ENCODE peak calls at places on chromosome 19, in nine cellular contexts. G is erythroblast, D is sigmoid colon, B is breast epithelium, J is uterus, M is IMR-90, A is GM12891, U is tibial nerve, O is upper lobe of left lung. F is an unnamed sample.

GRCh38 chr19:8526345-8527062 is 12.5 kb upstream of the ZNF414 start:
- DNase-seq in G (no peak), D (peak), B (peak), J (peak), M (peak), A (no peak), U (peak), O (peak), F (no peak)

GRCh38 chr19:39502640-39503417 is 4.1 kb downstream of the DLL3 start:
- DNase-seq in G (peak), D (no peak), B (no peak), J (no peak), M (peak), A (peak), U (no peak), O (peak), F (peak)

GRCh38 chr19:32130241-32130753 is 215.1 kb upstream of the ZNF507 start:
- DNase-seq in G (no peak), D (no peak), B (no peak), J (peak), M (no peak), A (no peak), U (no peak), O (no peak), F (no peak)

GRCh38 chr19:38250428-38250820 is 5.8 kb downstream of the PPP1R14A start:
- DNase-seq in G (no peak), D (no peak), B (no peak), J (no peak), M (no peak), A (no peak), U (no peak), O (no peak), F (no peak)

GRCh38 chr19:43362179-43362578 is 8.7 kb downstream of the CD177 start:
- DNase-seq in G (no peak), D (no peak), B (no peak), J (no peak), M (peak), A (no peak), U (peak), O (no peak), F (no peak)

GRCh38 chr19:5314012-5314906 is 26.4 kb downstream of the PTPRS start:
- DNase-seq in G (no peak), D (no peak), B (no peak), J (no peak), M (peak), A (no peak), U (no peak), O (no peak), F (no peak)

GRCh38 chr19:48813123-48813911 is 2.5 kb upstream of the BCAT2 start:
- DNase-seq in G (no peak), D (no peak), B (no peak), J (no peak), M (no peak), A (no peak), U (no peak), O (no peak), F (no peak)

GRCh38 chr19:49361438-49362047 is 673 bp downstream of the TEAD2 start:
- DNase-seq in G (no peak), D (peak), B (peak), J (peak), M (peak), A (no peak), U (peak), O (peak), F (no peak)

GRCh38 chr19:10961073-10961762 is 388 bp downstream of the SMARCA4 start:
- DNase-seq in G (peak), D (peak), B (peak), J (peak), M (no peak), A (no peak), U (peak), O (peak), F (no peak)

GRCh38 chr19:43984687-43985000 is 656 bp downstream of the ZNF155 start:
- DNase-seq in G (no peak), D (no peak), B (no peak), J (no peak), M (no peak), A (no peak), U (no peak), O (no peak), F (peak)

GRCh38 chr19:10871711-10872550 is 578 bp downstream of the CARM1 start:
- DNase-seq in G (peak), D (peak), B (peak), J (peak), M (no peak), A (no peak), U (no peak), O (peak), F (no peak)

GRCh38 chr19:39179754-39180153 is 17.0 kb upstream of the NCCRP1 start:
- DNase-seq in G (no peak), D (no peak), B (no peak), J (no peak), M (no peak), A (no peak), U (no peak), O (no peak), F (no peak)

GRCh38 chr19:5828661-5829566 is 10.6 kb downstream of the FUT6 start:
- DNase-seq in G (peak), D (peak), B (no peak), J (peak), M (no peak), A (no peak), U (no peak), O (no peak), F (peak)

GRCh38 chr19:32387701-32388392 is 17.7 kb upstream of the DPY19L3 start:
- DNase-seq in G (no peak), D (peak), B (no peak), J (peak), M (peak), A (no peak), U (no peak), O (no peak), F (no peak)

GRCh38 chr19:33815410-33816340 is 19.0 kb downstream of the KCTD15 start:
- DNase-seq in G (no peak), D (peak), B (no peak), J (no peak), M (peak), A (no peak), U (no peak), O (no peak), F (no peak)

GRCh38 chr19:33390120-33390907 is 16.8 kb downstream of the CEBPG start:
- DNase-seq in G (no peak), D (peak), B (peak), J (peak), M (no peak), A (no peak), U (peak), O (peak), F (no peak)

GRCh38 chr19:17616961-17617806 is 61.7 kb downstream of the COLGALT1 start:
- DNase-seq in G (peak), D (no peak), B (no peak), J (no peak), M (peak), A (no peak), U (no peak), O (no peak), F (no peak)

GRCh38 chr19:34235425-34235940 is 18.9 kb upstream of the GARRE1 start:
- DNase-seq in G (no peak), D (no peak), B (no peak), J (no peak), M (no peak), A (no peak), U (no peak), O (no peak), F (no peak)

GRCh38 chr19:17830567-17831418 is 9.5 kb upstream of the INSL3 start:
- DNase-seq in G (peak), D (peak), B (no peak), J (peak), M (peak), A (peak), U (peak), O (peak), F (peak)

GRCh38 chr19:5050905-5051304 is 82.0 kb downstream of the KDM4B start:
- DNase-seq in G (no peak), D (no peak), B (no peak), J (no peak), M (no peak), A (no peak), U (no peak), O (no peak), F (no peak)

GRCh38 chr19:43719378-43719868 is 3.5 kb downstream of the IRGC start:
- DNase-seq in G (no peak), D (no peak), B (no peak), J (no peak), M (no peak), A (no peak), U (no peak), O (no peak), F (no peak)

GRCh38 chr19:3821857-3822364 is 35.7 kb upstream of the MATK start:
- DNase-seq in G (peak), D (no peak), B (no peak), J (no peak), M (peak), A (peak), U (peak), O (peak), F (peak)

GRCh38 chr19:43290568-43291359 is 21.4 kb upstream of the PSG9 start:
- DNase-seq in G (peak), D (no peak), B (no peak), J (no peak), M (no peak), A (no peak), U (no peak), O (no peak), F (no peak)

GRCh38 chr19:55016017-55016416 is 22.0 kb downstream of the GP6 start:
- DNase-seq in G (no peak), D (no peak), B (no peak), J (no peak), M (no peak), A (no peak), U (no peak), O (no peak), F (no peak)

GRCh38 chr19:50486823-50487515 is 10.3 kb upstream of the GARIN5A start:
- DNase-seq in G (peak), D (no peak), B (no peak), J (no peak), M (peak), A (no peak), U (no peak), O (no peak), F (no peak)

GRCh38 chr19:48989701-48990291 is 3.3 kb downstream of the GYS1 start:
- DNase-seq in G (no peak), D (no peak), B (no peak), J (no peak), M (no peak), A (no peak), U (no peak), O (no peak), F (no peak)

GRCh38 chr19:5092444-5092843 is 123.5 kb downstream of the KDM4B start:
- DNase-seq in G (no peak), D (no peak), B (no peak), J (no peak), M (no peak), A (no peak), U (no peak), O (no peak), F (no peak)

GRCh38 chr19:6423499-6424189 is 967 bp downstream of the KHSRP start:
- DNase-seq in G (peak), D (peak), B (no peak), J (peak), M (peak), A (no peak), U (no peak), O (peak), F (no peak)

GRCh38 chr19:51064534-51065220 is at the start of gene KLK13:
- DNase-seq in G (no peak), D (no peak), B (peak), J (no peak), M (no peak), A (no peak), U (no peak), O (no peak), F (no peak)

GRCh38 chr19:41705393-41706174 is 2.8 kb upstream of the CEACAM5 start:
- DNase-seq in G (peak), D (no peak), B (no peak), J (no peak), M (no peak), A (no peak), U (no peak), O (peak), F (no peak)

GRCh38 chr19:55176116-55176515 is 4.0 kb downstream of the SYT5 start:
- DNase-seq in G (peak), D (no peak), B (no peak), J (no peak), M (no peak), A (no peak), U (no peak), O (no peak), F (no peak)

GRCh38 chr19:56272448-56272847 is at the start of gene EDDM13:
- DNase-seq in G (no peak), D (no peak), B (no peak), J (no peak), M (no peak), A (no peak), U (no peak), O (no peak), F (no peak)

GRCh38 chr19:15114153-15114540 is 6.9 kb downstream of the SYDE1 start:
- DNase-seq in G (no peak), D (no peak), B (no peak), J (no peak), M (peak), A (no peak), U (no peak), O (no peak), F (no peak)

GRCh38 chr19:11113140-11113708 is 24.0 kb downstream of the LDLR start:
- DNase-seq in G (no peak), D (no peak), B (no peak), J (no peak), M (no peak), A (no peak), U (no peak), O (no peak), F (no peak)

GRCh38 chr19:50190439-50190891 is 13.0 kb upstream of the MYH14 start:
- DNase-seq in G (no peak), D (no peak), B (no peak), J (no peak), M (no peak), A (no peak), U (no peak), O (no peak), F (no peak)

GRCh38 chr19:35073516-35073915 is 32.0 kb downstream of the HPN start:
- DNase-seq in G (no peak), D (no peak), B (no peak), J (no peak), M (no peak), A (no peak), U (no peak), O (no peak), F (no peak)

DNA sequence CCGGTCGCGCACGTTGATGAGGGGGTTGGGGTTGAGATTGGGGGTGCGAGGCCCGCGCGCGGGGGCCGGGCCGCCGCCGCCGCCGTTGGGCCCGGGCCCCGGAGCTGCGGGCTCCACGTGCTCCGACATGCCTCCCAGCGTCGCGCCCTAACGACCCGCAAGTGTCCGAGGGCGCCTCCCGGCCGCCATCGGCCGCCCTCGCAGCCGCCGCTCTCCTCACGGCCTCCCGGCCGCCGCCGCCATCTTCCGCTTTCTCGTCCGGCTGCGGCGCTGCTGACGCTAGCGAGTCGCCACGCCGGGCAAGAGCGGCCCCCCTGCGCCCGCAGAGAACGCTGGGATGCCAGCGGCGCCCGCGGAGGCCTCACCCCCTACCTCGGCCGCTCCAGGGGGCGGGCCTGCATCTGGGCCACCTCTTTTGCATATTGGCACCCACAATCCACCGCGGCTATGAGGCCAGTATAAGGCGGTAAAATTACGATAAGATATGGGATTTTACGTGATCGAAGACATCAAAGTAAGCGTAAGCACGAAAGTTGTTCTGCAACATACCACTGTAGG is at the start of gene TMEM259:
- DNase-seq in G (peak), D (peak), B (peak), J (peak), M (peak), A (peak), U (peak), O (peak), F (peak)
- TF ChIP-seq POLR2A in G (no peak), D (no peak), B (no peak), J (peak), M (no peak), A (no peak), U (peak), O (peak), F (no peak)

DNA sequence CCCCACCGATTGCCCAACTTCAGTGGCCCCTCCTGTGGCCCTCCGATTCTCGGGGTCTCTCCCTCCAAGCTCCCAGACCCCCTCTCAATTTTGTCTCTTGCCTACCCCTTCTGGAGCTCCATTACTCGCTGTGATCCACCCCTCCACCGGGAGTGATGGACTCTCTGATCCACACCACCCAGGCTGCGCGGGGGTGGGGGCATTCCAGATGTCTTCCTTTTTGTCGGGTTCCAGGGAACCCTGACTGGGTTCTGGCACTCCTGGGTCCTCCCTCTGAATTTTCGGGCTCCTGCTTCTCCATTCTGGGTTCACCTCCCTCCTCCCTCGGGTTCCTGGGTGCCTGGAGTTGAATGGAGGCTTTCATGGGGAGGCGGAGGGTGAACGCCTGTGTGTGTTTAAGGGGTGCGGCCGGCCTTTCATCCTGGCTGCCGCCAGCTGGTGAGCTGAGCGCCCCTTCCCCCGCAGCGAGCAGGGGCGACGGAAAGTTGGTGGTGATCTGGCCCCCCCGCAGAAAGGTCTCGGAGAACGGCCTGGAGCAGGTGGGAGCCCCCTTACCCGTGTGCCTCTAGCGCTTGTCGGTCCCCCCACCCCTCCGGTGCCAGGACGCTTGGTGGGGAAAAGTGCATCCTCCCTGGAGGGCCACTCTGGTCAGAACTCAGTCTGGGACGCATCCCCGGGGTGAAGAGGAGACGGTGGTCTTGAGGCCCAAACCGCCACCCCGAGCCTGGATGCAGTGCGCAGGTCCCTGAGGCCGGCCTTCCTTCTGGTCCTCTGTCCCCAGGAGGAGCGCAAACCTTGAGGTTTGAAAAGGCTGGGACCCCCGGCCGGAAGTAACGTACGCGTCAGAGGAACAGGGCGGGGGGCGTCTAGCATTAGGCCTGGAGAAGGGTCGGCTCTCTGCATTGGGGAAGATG is 1.6 kb downstream of the MISP3 start:
- DNase-seq in G (peak), D (peak), B (no peak), J (no peak), M (peak), A (no peak), U (peak), O (no peak), F (no peak)
- TF ChIP-seq POLR2A in G (peak), D (no peak), B (no peak), J (no peak), M (no peak), A (no peak), U (no peak), O (no peak), F (no peak)

GRCh38 chr19:31119951-31120690 is 229.1 kb downstream of the TSHZ3 start:
- DNase-seq in G (no peak), D (peak), B (no peak), J (no peak), M (no peak), A (no peak), U (no peak), O (no peak), F (no peak)

GRCh38 chr19:31118926-31119325 is 230.3 kb downstream of the TSHZ3 start:
- DNase-seq in G (no peak), D (peak), B (no peak), J (no peak), M (no peak), A (no peak), U (no peak), O (no peak), F (no peak)

GRCh38 chr19:31120952-31121351 is 228.3 kb downstream of the TSHZ3 start:
- DNase-seq in G (no peak), D (no peak), B (no peak), J (no peak), M (no peak), A (no peak), U (no peak), O (no peak), F (no peak)

GRCh38 chr19:31118292-31118925 is 230.8 kb downstream of the TSHZ3 start:
- DNase-seq in G (no peak), D (peak), B (no peak), J (no peak), M (no peak), A (no peak), U (no peak), O (peak), F (no peak)

DNA sequence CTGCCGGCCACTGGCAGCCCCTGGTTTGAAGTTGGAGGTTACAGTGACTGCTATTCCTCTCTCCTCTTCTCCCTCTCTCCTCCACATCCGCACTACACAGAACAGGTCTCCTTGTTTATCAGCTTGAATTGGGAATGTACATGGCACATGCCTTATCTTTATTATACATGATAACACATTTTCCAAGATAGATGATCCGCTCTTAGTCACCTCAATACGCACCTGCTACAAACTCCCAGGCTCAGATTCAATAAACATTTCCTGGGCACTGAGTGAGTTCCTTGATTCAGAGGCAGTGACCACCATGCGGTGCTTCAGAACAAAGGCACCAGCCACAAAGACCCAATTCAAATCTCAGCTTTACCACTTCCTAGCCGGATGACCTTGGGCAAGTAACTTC is 227.7 kb downstream of the TSHZ3 start:
- DNase-seq in G (no peak), D (no peak), B (no peak), J (no peak), M (no peak), A (no peak), U (no peak), O (no peak), F (no peak)
- TF ChIP-seq POLR2A in G (no peak), D (no peak), B (no peak), J (no peak), M (no peak), A (no peak), U (no peak), O (no peak), F (no peak)

GRCh38 chr19:53365134-53365898 is at the start of gene ZNF525:
- DNase-seq in G (peak), D (peak), B (peak), J (peak), M (peak), A (peak), U (peak), O (peak), F (peak)
- TF ChIP-seq POLR2A in G (peak), D (peak), B (no peak), J (no peak), M (peak), A (peak), U (peak), O (peak), F (peak)

F was measured in GM12892.